ENCODE peak calls at places on chromosomes 13 and 19, in nine cellular contexts. One of them, this sample, is unnamed.

GRCh38 chr19:38989066-38989605 is 13.6 kb upstream of the FBXO17 start:
- DNase-seq in astrocyte of the spinal cord: peak; percentile 7
- DNase-seq in GM12865: no peak
- DNase-seq in progenitor cell of endocrine pancreas: no peak
- DNase-seq in IMR-90: no peak
- DNase-seq in brain microvascular endothelial cell: no peak
- DNase-seq in uterus: no peak
- DNase-seq in colonic mucosa: no peak
- DNase-seq in CD8-positive, alpha-beta T cell: no peak
- DNase-seq in this sample: no peak

GRCh38 chr19:3586124-3586626 is 897 bp downstream of the GIPC3 start:
- DNase-seq in astrocyte of the spinal cord: no peak
- DNase-seq in GM12865: no peak
- DNase-seq in progenitor cell of endocrine pancreas: no peak
- DNase-seq in IMR-90: no peak
- DNase-seq in brain microvascular endothelial cell: no peak
- DNase-seq in uterus: no peak
- DNase-seq in colonic mucosa: no peak
- DNase-seq in CD8-positive, alpha-beta T cell: peak; percentile 49
- DNase-seq in this sample: no peak

GRCh38 chr13:98729526-98730057 is 22.9 kb downstream of the SLC15A1 start:
- DNase-seq in astrocyte of the spinal cord: no peak
- DNase-seq in GM12865: no peak
- DNase-seq in progenitor cell of endocrine pancreas: no peak
- DNase-seq in IMR-90: no peak
- DNase-seq in brain microvascular endothelial cell: no peak
- DNase-seq in uterus: no peak
- DNase-seq in colonic mucosa: no peak
- DNase-seq in CD8-positive, alpha-beta T cell: no peak
- DNase-seq in this sample: no peak

GRCh38 chr19:15332311-15332996 is at the start of gene BRD4:
- DNase-seq in astrocyte of the spinal cord: peak; percentile 25
- DNase-seq in GM12865: peak; percentile 81
- DNase-seq in progenitor cell of endocrine pancreas: peak; percentile 65
- DNase-seq in IMR-90: peak; percentile 42
- DNase-seq in brain microvascular endothelial cell: no peak
- DNase-seq in uterus: peak; percentile 65
- DNase-seq in colonic mucosa: peak; percentile 79
- DNase-seq in CD8-positive, alpha-beta T cell: peak; percentile 77
- DNase-seq in this sample: peak; percentile 92

GRCh38 chr19:47518139-47518538 is 3.3 kb upstream of the NAPA start:
- DNase-seq in astrocyte of the spinal cord: peak; percentile 14
- DNase-seq in GM12865: peak; percentile 96
- DNase-seq in progenitor cell of endocrine pancreas: no peak
- DNase-seq in IMR-90: no peak
- DNase-seq in brain microvascular endothelial cell: no peak
- DNase-seq in uterus: no peak
- DNase-seq in colonic mucosa: no peak
- DNase-seq in CD8-positive, alpha-beta T cell: peak; percentile 75
- DNase-seq in this sample: peak; percentile 79

GRCh38 chr19:19451429-19452240 is 46.2 kb downstream of the GATAD2A start:
- DNase-seq in astrocyte of the spinal cord: no peak
- DNase-seq in GM12865: peak; percentile 85
- DNase-seq in progenitor cell of endocrine pancreas: no peak
- DNase-seq in IMR-90: no peak
- DNase-seq in brain microvascular endothelial cell: no peak
- DNase-seq in uterus: no peak
- DNase-seq in colonic mucosa: no peak
- DNase-seq in CD8-positive, alpha-beta T cell: peak; percentile 56
- DNase-seq in this sample: no peak

GRCh38 chr19:11418518-11419506 is at the start of gene RGL3:
- DNase-seq in astrocyte of the spinal cord: no peak
- DNase-seq in GM12865: no peak
- DNase-seq in progenitor cell of endocrine pancreas: peak; percentile 79
- DNase-seq in IMR-90: no peak
- DNase-seq in brain microvascular endothelial cell: no peak
- DNase-seq in uterus: no peak
- DNase-seq in colonic mucosa: peak; percentile 50
- DNase-seq in CD8-positive, alpha-beta T cell: no peak
- DNase-seq in this sample: peak; percentile 42

GRCh38 chr13:47672982-47673670 is 327.9 kb downstream of the SUCLA2 start:
- DNase-seq in astrocyte of the spinal cord: peak; percentile 93
- DNase-seq in GM12865: no peak
- DNase-seq in progenitor cell of endocrine pancreas: no peak
- DNase-seq in IMR-90: peak; percentile 93
- DNase-seq in brain microvascular endothelial cell: peak; percentile 56
- DNase-seq in uterus: no peak
- DNase-seq in colonic mucosa: no peak
- DNase-seq in CD8-positive, alpha-beta T cell: no peak
- DNase-seq in this sample: no peak

GRCh38 chr13:103325675-103326074 is 259.5 kb upstream of the SLC10A2 start:
- DNase-seq in astrocyte of the spinal cord: no peak
- DNase-seq in GM12865: no peak
- DNase-seq in progenitor cell of endocrine pancreas: no peak
- DNase-seq in IMR-90: no peak
- DNase-seq in brain microvascular endothelial cell: no peak
- DNase-seq in uterus: no peak
- DNase-seq in colonic mucosa: no peak
- DNase-seq in CD8-positive, alpha-beta T cell: no peak
- DNase-seq in this sample: no peak

GRCh38 chr19:42279148-42279901 is 10.3 kb downstream of the CIC start:
- DNase-seq in astrocyte of the spinal cord: peak; percentile 31
- DNase-seq in GM12865: no peak
- DNase-seq in progenitor cell of endocrine pancreas: no peak
- DNase-seq in IMR-90: no peak
- DNase-seq in brain microvascular endothelial cell: no peak
- DNase-seq in uterus: no peak
- DNase-seq in colonic mucosa: no peak
- DNase-seq in CD8-positive, alpha-beta T cell: no peak
- DNase-seq in this sample: no peak

GRCh38 chr13:89457977-89458376 is 1786.8 kb downstream of the SLITRK5 start:
- DNase-seq in astrocyte of the spinal cord: peak; percentile 86
- DNase-seq in GM12865: no peak
- DNase-seq in progenitor cell of endocrine pancreas: no peak
- DNase-seq in IMR-90: peak; percentile 34
- DNase-seq in brain microvascular endothelial cell: peak; percentile 23
- DNase-seq in uterus: no peak
- DNase-seq in colonic mucosa: no peak
- DNase-seq in CD8-positive, alpha-beta T cell: no peak
- DNase-seq in this sample: no peak

GRCh38 chr19:17021793-17022590 is 4.6 kb downstream of the CPAMD8 start:
- DNase-seq in astrocyte of the spinal cord: no peak
- DNase-seq in GM12865: no peak
- DNase-seq in progenitor cell of endocrine pancreas: no peak
- DNase-seq in IMR-90: peak; percentile 26
- DNase-seq in brain microvascular endothelial cell: no peak
- DNase-seq in uterus: no peak
- DNase-seq in colonic mucosa: no peak
- DNase-seq in CD8-positive, alpha-beta T cell: no peak
- DNase-seq in this sample: no peak

GRCh38 chr13:102799544-102800144 is 725 bp downstream of the BIVM start:
- DNase-seq in astrocyte of the spinal cord: peak; percentile 21
- DNase-seq in GM12865: peak; percentile 8
- DNase-seq in progenitor cell of endocrine pancreas: peak; percentile 26
- DNase-seq in IMR-90: peak; percentile 5
- DNase-seq in brain microvascular endothelial cell: peak; percentile 14
- DNase-seq in uterus: no peak
- DNase-seq in colonic mucosa: no peak
- DNase-seq in CD8-positive, alpha-beta T cell: no peak
- DNase-seq in this sample: peak; percentile 36

GRCh38 chr13:21670006-21670882 is 629 bp upstream of the FGF9 start:
- DNase-seq in astrocyte of the spinal cord: peak; percentile 73
- DNase-seq in GM12865: peak; percentile 82
- DNase-seq in progenitor cell of endocrine pancreas: peak; percentile 63
- DNase-seq in IMR-90: peak; percentile 48
- DNase-seq in brain microvascular endothelial cell: peak; percentile 13
- DNase-seq in uterus: peak; percentile 45
- DNase-seq in colonic mucosa: peak; percentile 78
- DNase-seq in CD8-positive, alpha-beta T cell: peak; percentile 66
- DNase-seq in this sample: peak; percentile 86

DNA sequence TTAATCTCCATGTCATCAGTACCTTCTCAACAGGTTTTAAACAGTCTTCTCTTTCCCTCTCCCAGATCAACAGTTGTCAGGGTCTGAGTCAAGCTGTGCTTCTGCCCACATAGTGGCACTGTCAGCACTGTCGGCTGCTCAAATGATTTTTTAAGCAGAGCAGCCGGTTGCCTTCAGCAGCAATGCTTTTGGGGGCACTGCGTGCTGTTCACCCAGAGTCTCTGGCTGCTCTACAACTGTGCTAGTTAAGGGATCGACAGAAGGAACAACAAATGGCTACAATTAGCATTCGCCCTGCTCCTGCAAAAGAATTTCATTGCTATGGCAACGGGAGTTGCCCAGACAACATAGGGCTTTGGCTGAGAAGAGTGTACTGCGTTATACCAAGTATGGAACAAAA is 412.9 kb downstream of the DIAPH3 start:
- DNase-seq in astrocyte of the spinal cord: peak; percentile 82
- DNase-seq in GM12865: no peak
- DNase-seq in progenitor cell of endocrine pancreas: peak; percentile 27
- DNase-seq in IMR-90: peak; percentile 57
- DNase-seq in brain microvascular endothelial cell: peak; percentile 80
- DNase-seq in uterus: no peak
- DNase-seq in colonic mucosa: no peak
- DNase-seq in CD8-positive, alpha-beta T cell: no peak
- DNase-seq in this sample: no peak
- TF ChIP-seq CTCF in astrocyte of the spinal cord: no peak
- TF ChIP-seq CTCF in GM12865: no peak
- TF ChIP-seq CTCF in progenitor cell of endocrine pancreas: no peak
- TF ChIP-seq CTCF in IMR-90: peak; percentile 9
- TF ChIP-seq CTCF in brain microvascular endothelial cell: peak; percentile 21
- TF ChIP-seq CTCF in uterus: no peak
- TF ChIP-seq CTCF in colonic mucosa: no peak
- TF ChIP-seq CTCF in CD8-positive, alpha-beta T cell: no peak
- TF ChIP-seq CTCF in this sample: no peak

GRCh38 chr13:40814803-40815202 is 25.4 kb downstream of the SLC25A15 start:
- DNase-seq in astrocyte of the spinal cord: no peak
- DNase-seq in GM12865: no peak
- DNase-seq in progenitor cell of endocrine pancreas: no peak
- DNase-seq in IMR-90: peak; percentile 31
- DNase-seq in brain microvascular endothelial cell: no peak
- DNase-seq in uterus: no peak
- DNase-seq in colonic mucosa: no peak
- DNase-seq in CD8-positive, alpha-beta T cell: no peak
- DNase-seq in this sample: no peak

GRCh38 chr13:40812102-40812501 is 22.7 kb downstream of the SLC25A15 start:
- DNase-seq in astrocyte of the spinal cord: no peak
- DNase-seq in GM12865: no peak
- DNase-seq in progenitor cell of endocrine pancreas: no peak
- DNase-seq in IMR-90: no peak
- DNase-seq in brain microvascular endothelial cell: no peak
- DNase-seq in uterus: no peak
- DNase-seq in colonic mucosa: no peak
- DNase-seq in CD8-positive, alpha-beta T cell: no peak
- DNase-seq in this sample: no peak

GRCh38 chr13:40812724-40813445 is 23.5 kb downstream of the SLC25A15 start:
- DNase-seq in astrocyte of the spinal cord: peak; percentile 18
- DNase-seq in GM12865: no peak
- DNase-seq in progenitor cell of endocrine pancreas: no peak
- DNase-seq in IMR-90: peak; percentile 78
- DNase-seq in brain microvascular endothelial cell: peak; percentile 27
- DNase-seq in uterus: no peak
- DNase-seq in colonic mucosa: no peak
- DNase-seq in CD8-positive, alpha-beta T cell: no peak
- DNase-seq in this sample: no peak

GRCh38 chr13:40809471-40809870 is 20.1 kb downstream of the SLC25A15 start:
- DNase-seq in astrocyte of the spinal cord: no peak
- DNase-seq in GM12865: no peak
- DNase-seq in progenitor cell of endocrine pancreas: no peak
- DNase-seq in IMR-90: no peak
- DNase-seq in brain microvascular endothelial cell: no peak
- DNase-seq in uterus: no peak
- DNase-seq in colonic mucosa: no peak
- DNase-seq in CD8-positive, alpha-beta T cell: no peak
- DNase-seq in this sample: no peak

GRCh38 chr13:40813662-40814454 is 24.4 kb downstream of the SLC25A15 start:
- DNase-seq in astrocyte of the spinal cord: peak; percentile 22
- DNase-seq in GM12865: peak; percentile 42
- DNase-seq in progenitor cell of endocrine pancreas: no peak
- DNase-seq in IMR-90: peak; percentile 34
- DNase-seq in brain microvascular endothelial cell: peak; percentile 16
- DNase-seq in uterus: no peak
- DNase-seq in colonic mucosa: no peak
- DNase-seq in CD8-positive, alpha-beta T cell: no peak
- DNase-seq in this sample: peak; percentile 62
- TF ChIP-seq CTCF in astrocyte of the spinal cord: peak; percentile 57
- TF ChIP-seq CTCF in GM12865: peak; percentile 58
- TF ChIP-seq CTCF in progenitor cell of endocrine pancreas: peak; percentile 44
- TF ChIP-seq CTCF in IMR-90: peak; percentile 62
- TF ChIP-seq CTCF in brain microvascular endothelial cell: peak; percentile 65
- TF ChIP-seq CTCF in uterus: no peak
- TF ChIP-seq CTCF in colonic mucosa: peak; percentile 41
- TF ChIP-seq CTCF in CD8-positive, alpha-beta T cell: no peak
- TF ChIP-seq CTCF in this sample: peak; percentile 59

GRCh38 chr13:31242342-31242741 is 42.6 kb downstream of the B3GLCT start:
- DNase-seq in astrocyte of the spinal cord: no peak
- DNase-seq in GM12865: no peak
- DNase-seq in progenitor cell of endocrine pancreas: no peak
- DNase-seq in IMR-90: no peak
- DNase-seq in brain microvascular endothelial cell: no peak
- DNase-seq in uterus: no peak
- DNase-seq in colonic mucosa: no peak
- DNase-seq in CD8-positive, alpha-beta T cell: no peak
- DNase-seq in this sample: no peak
- TF ChIP-seq CTCF in astrocyte of the spinal cord: no peak
- TF ChIP-seq CTCF in GM12865: no peak
- TF ChIP-seq CTCF in progenitor cell of endocrine pancreas: no peak
- TF ChIP-seq CTCF in IMR-90: no peak
- TF ChIP-seq CTCF in brain microvascular endothelial cell: no peak
- TF ChIP-seq CTCF in uterus: no peak
- TF ChIP-seq CTCF in colonic mucosa: no peak
- TF ChIP-seq CTCF in CD8-positive, alpha-beta T cell: no peak
- TF ChIP-seq CTCF in this sample: no peak

GRCh38 chr13:71218960-71219359 is 648.0 kb downstream of the DACH1 start:
- DNase-seq in astrocyte of the spinal cord: no peak
- DNase-seq in GM12865: peak; percentile 45
- DNase-seq in progenitor cell of endocrine pancreas: no peak
- DNase-seq in IMR-90: no peak
- DNase-seq in brain microvascular endothelial cell: no peak
- DNase-seq in uterus: no peak
- DNase-seq in colonic mucosa: no peak
- DNase-seq in CD8-positive, alpha-beta T cell: no peak
- DNase-seq in this sample: no peak
- TF ChIP-seq CTCF in astrocyte of the spinal cord: peak; percentile 14
- TF ChIP-seq CTCF in GM12865: peak; percentile 25
- TF ChIP-seq CTCF in progenitor cell of endocrine pancreas: peak; percentile 29
- TF ChIP-seq CTCF in IMR-90: no peak
- TF ChIP-seq CTCF in brain microvascular endothelial cell: no peak
- TF ChIP-seq CTCF in uterus: no peak
- TF ChIP-seq CTCF in colonic mucosa: no peak
- TF ChIP-seq CTCF in CD8-positive, alpha-beta T cell: no peak
- TF ChIP-seq CTCF in this sample: peak; percentile 47

This sample was measured in GM13977.